ENCODE peak calls at places on chromosomes 1 and 21, in five cellular contexts. H, Z, R, F and J are unnamed samples. For H3K9me3, the result is how much of the 10 kb centered on the place peaks cover.

GRCh38 chr1:228366851-228367741 is 39.5 kb downstream of the TRIM11 start:
- DNase-seq in H (no peak), Z (peak), R (peak), F (no peak), J (no peak)

GRCh38 chr1:184387069-184387870 is 441 bp downstream of the C1orf21 start:
- DNase-seq in H (peak), Z (peak), R (peak), F (no peak), J (peak)

GRCh38 chr1:2084306-2084705 is 34.1 kb downstream of the PRKCZ start:
- DNase-seq in H (no peak), Z (no peak), R (no peak), F (no peak), J (no peak)

GRCh38 chr1:108704501-108704900 is 8.2 kb upstream of the FNDC7 start:
- DNase-seq in H (no peak), Z (no peak), R (no peak), F (no peak), J (no peak)

GRCh38 chr1:221712198-221712684 is 29.6 kb downstream of the DUSP10 start:
- DNase-seq in H (no peak), Z (no peak), R (no peak), F (no peak), J (no peak)

GRCh38 chr1:201324821-201325677 is 41.7 kb downstream of the PKP1 start:
- DNase-seq in H (peak), Z (no peak), R (no peak), F (no peak), J (no peak)

GRCh38 chr1:110003747-110004428 is 19.3 kb downstream of the AHCYL1 start:
- DNase-seq in H (peak), Z (peak), R (peak), F (peak), J (peak)

GRCh38 chr1:16281765-16282164 is 44.8 kb upstream of the CPLANE2 start:
- DNase-seq in H (no peak), Z (no peak), R (no peak), F (no peak), J (peak)

GRCh38 chr1:160030657-160031367 is 978 bp downstream of the PIGM start:
- DNase-seq in H (no peak), Z (no peak), R (no peak), F (no peak), J (peak)

GRCh38 chr1:235239821-235240220 is 78.8 kb upstream of the RBM34 start:
- DNase-seq in H (no peak), Z (no peak), R (no peak), F (no peak), J (no peak)

GRCh38 chr1:241957692-241958494 is at the start of gene BECN2:
- DNase-seq in H (no peak), Z (no peak), R (no peak), F (no peak), J (no peak)

GRCh38 chr1:150550222-150551048 is 1.2 kb downstream of the ADAMTSL4 start:
- DNase-seq in H (no peak), Z (peak), R (peak), F (no peak), J (no peak)

GRCh38 chr21:25708467-25709065 is 26.1 kb downstream of the ATP5PF start:
- DNase-seq in H (no peak), Z (no peak), R (peak), F (peak), J (peak)

GRCh38 chr1:170675825-170676224 is 11.9 kb downstream of the PRRX1 start:
- DNase-seq in H (no peak), Z (no peak), R (no peak), F (no peak), J (no peak)

GRCh38 chr1:155931332-155932038 is 2.7 kb downstream of the KHDC4 start:
- DNase-seq in H (no peak), Z (no peak), R (no peak), F (no peak), J (no peak)

GRCh38 chr1:7856345-7856744 is 3.5 kb upstream of the UTS2 start:
- DNase-seq in H (no peak), Z (no peak), R (no peak), F (no peak), J (no peak)

GRCh38 chr1:56836359-56836758 is 17.2 kb upstream of the FYB2 start:
- DNase-seq in H (no peak), Z (no peak), R (no peak), F (no peak), J (no peak)

GRCh38 chr1:25563330-25564215 is 20.2 kb downstream of the LDLRAP1 start:
- DNase-seq in H (no peak), Z (no peak), R (no peak), F (no peak), J (peak)

GRCh38 chr1:89938171-89939055 is 56.5 kb upstream of the ZNF326 start:
- DNase-seq in H (no peak), Z (no peak), R (no peak), F (no peak), J (no peak)

GRCh38 chr1:113674591-113674990 is 84.7 kb downstream of the PHTF1 start:
- DNase-seq in H (no peak), Z (no peak), R (no peak), F (no peak), J (no peak)

GRCh38 chr1:209618756-209619420 is 33.3 kb downstream of the LAMB3 start:
- DNase-seq in H (no peak), Z (no peak), R (no peak), F (no peak), J (no peak)

GRCh38 chr1:54791880-54792522 is 9.1 kb downstream of the TTC22 start:
- DNase-seq in H (no peak), Z (no peak), R (no peak), F (peak), J (no peak)

GRCh38 chr1:38140025-38140487 is 93.5 kb upstream of the POU3F1 start:
- DNase-seq in H (no peak), Z (no peak), R (no peak), F (no peak), J (no peak)

GRCh38 chr1:106798991-106799390 is 257.5 kb upstream of the PRMT6 start:
- DNase-seq in H (no peak), Z (no peak), R (no peak), F (no peak), J (no peak)

GRCh38 chr1:67766117-67766978 is 66.9 kb downstream of the GNG12 start:
- DNase-seq in H (no peak), Z (no peak), R (peak), F (peak), J (no peak)

GRCh38 chr1:184022651-184023050 is 14.9 kb downstream of the COLGALT2 start:
- DNase-seq in H (no peak), Z (no peak), R (no peak), F (no peak), J (no peak)

GRCh38 chr1:173601588-173601987 is 1.3 kb downstream of the SLC9C2 start:
- DNase-seq in H (no peak), Z (no peak), R (no peak), F (no peak), J (no peak)

GRCh38 chr1:248373761-248374160 is 1.8 kb upstream of the OR2T6 start:
- DNase-seq in H (no peak), Z (no peak), R (no peak), F (no peak), J (no peak)

GRCh38 chr1:223716302-223716862 is 4.0 kb downstream of the CAPN2 start:
- DNase-seq in H (no peak), Z (no peak), R (no peak), F (no peak), J (no peak)

GRCh38 chr21:45294509-45295291 is 7.0 kb upstream of the POFUT2 start:
- DNase-seq in H (peak), Z (peak), R (peak), F (peak), J (peak)

GRCh38 chr1:28718601-28719331 is 18.0 kb upstream of the YTHDF2 start:
- DNase-seq in H (no peak), Z (no peak), R (no peak), F (no peak), J (no peak)

GRCh38 chr1:47424336-47424982 is 8.4 kb downstream of the FOXE3 start:
- DNase-seq in H (no peak), Z (no peak), R (no peak), F (no peak), J (no peak)

DNA sequence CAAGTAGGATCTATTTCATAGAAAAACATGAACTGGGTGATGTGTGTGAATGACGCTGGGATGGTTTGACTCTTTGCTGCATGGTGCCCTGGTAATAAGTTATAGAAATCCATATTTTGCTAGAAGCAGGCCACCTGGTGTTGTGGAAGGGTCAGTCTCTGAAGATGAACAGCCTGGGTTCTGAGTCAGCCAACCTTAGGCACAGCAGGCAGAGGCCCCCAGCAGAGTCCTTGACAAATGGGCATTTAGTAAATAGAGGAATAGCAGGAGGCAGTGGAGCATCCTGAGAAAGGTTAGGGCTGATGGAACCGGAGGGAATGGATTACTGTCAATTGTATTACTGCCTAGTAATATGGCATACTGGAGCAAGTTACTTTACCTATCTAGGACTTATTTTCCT is 20.9 kb downstream of the FGGY start:
- DNase-seq in H (no peak), Z (no peak), R (no peak), F (no peak), J (no peak)
- TF ChIP-seq CTCF in H (no peak), Z (no peak), R (no peak), F (no peak), J (no peak)

GRCh38 chr1:208243851-208244583 is at the start of gene PLXNA2:
- DNase-seq in H (peak), Z (peak), R (peak), F (peak), J (peak)

GRCh38 chr1:208243522-208243850 is 698 bp downstream of the PLXNA2 start:
- DNase-seq in H (peak), Z (no peak), R (no peak), F (no peak), J (no peak)

GRCh38 chr1:208242829-208243521 is 1.2 kb downstream of the PLXNA2 start:
- DNase-seq in H (peak), Z (peak), R (no peak), F (peak), J (no peak)

GRCh38 chr1:208244584-208244916 is 366 bp upstream of the PLXNA2 start:
- DNase-seq in H (peak), Z (no peak), R (no peak), F (no peak), J (no peak)

DNA sequence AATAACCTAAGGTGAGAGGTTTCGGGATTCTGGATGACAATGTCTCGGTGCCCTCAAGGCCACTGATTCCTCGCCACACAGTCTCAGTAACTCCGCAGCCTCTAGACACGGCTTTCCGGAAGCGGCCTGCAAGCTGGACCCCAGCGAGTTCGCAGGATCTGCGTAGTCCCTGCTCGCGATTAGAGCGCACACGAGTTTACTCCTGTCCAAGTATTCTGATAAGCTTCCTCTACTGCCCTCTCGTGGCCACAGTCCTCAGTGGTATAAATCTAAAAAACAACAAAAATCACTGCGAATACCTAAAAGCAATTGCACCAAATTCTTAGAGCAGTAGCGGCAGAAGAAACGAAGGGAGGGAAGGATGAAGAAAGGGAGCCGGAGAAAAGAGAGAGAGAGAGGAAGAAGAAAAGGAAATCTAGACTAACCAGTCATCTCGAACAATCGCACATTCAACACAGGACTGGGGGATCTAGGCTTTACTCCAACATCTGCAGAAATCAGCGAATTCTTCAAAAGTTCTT is 1.1 kb upstream of the PLXNA2 start:
- DNase-seq in H (peak), Z (peak), R (peak), F (peak), J (peak)
- TF ChIP-seq EP300 in H (no peak), Z (no peak), R (no peak), F (no peak), J (no peak)

DNA sequence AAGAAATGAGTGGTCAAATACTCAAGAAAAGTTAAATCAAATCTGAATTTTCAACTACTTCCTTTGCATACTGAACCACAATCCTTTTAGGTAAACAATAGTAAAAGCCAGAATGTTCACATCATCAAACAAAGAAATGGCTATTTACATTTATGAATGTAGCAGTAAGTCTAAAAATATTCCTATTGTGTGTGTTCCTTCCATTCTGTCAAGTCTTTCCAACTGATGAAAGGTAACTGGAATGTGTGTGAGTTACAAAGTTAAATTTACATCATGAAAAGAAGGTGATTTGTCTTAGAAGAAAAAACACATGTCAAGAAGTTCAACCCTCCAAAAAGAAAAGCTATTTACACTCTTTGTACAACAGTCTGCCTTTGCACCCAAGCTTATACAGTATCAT is 203.1 kb downstream of the SIPA1L2 start:
- DNase-seq in H (no peak), Z (no peak), R (no peak), F (no peak), J (no peak)
- H3K9me3 ChIP-seq in H (under half), Z (under half), R (under half), F (under half), J (under half)

DNA sequence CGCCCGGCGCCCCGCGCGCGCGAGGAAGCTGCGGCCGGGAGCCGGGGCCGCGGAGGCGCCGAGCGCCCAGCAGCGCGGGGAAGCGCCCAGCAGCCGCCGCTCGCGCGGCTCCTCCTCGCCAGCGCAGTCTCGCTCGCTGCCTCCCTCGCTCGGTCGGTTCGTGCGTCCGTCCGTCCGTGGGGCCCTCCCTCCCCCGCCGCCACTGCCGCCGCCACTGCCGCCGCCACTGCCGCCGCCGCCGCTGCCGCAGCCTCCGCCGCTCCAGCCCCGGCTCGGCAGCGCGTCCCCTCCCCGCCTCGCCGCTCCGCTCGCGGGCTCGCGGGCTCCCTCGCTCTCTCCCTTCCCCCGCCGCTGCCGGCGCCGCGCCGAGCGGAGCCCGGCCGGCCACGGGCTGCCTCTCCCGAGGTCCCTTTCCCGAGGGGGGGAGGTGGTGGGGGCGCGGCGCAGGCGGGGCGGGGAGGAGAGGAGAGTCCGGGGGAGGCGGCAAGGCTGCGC is at the start of gene KCND3:
- DNase-seq in H (no peak), Z (no peak), R (no peak), F (peak), J (peak)
- TF ChIP-seq CTCF in H (no peak), Z (no peak), R (no peak), F (no peak), J (no peak)

GRCh38 chr1:43206721-43207228 is 34.6 kb downstream of the CFAP57 start:
- DNase-seq in H (no peak), Z (no peak), R (no peak), F (no peak), J (no peak)
- TF ChIP-seq EP300 in H (no peak), Z (no peak), R (no peak), F (no peak), J (no peak)